ENCODE peak calls at places on chromosomes 12 and 14, in eight cellular contexts. Q is GM23248, J is PC-3, D is hepatocyte, Y is GM23338, K is neural progenitor cell, X is SK-N-SH, O is HCT116. P is an unnamed sample.

GRCh38 chr12:28652239-28652638 is 462.0 kb downstream of the CCDC91 start:
- DNase-seq in K (no peak), D (no peak), Q (no peak), O (no peak), Y (no peak), X (no peak), J (peak), P (no peak)

GRCh38 chr12:105706321-105706972 is 376.0 kb downstream of the C12orf75 start:
- DNase-seq in K (peak), X (no peak), Q (peak), Y (peak), D (no peak), J (peak), O (no peak), P (no peak)

GRCh38 chr12:89838846-89839245 is 130.2 kb upstream of the ATP2B1 start:
- DNase-seq in O (no peak), Q (no peak), K (no peak), X (no peak), D (no peak), J (no peak), Y (no peak), P (peak)

GRCh38 chr14:100399052-100399849 is 76.1 kb downstream of the SLC25A47 start:
- DNase-seq in O (no peak), X (peak), Q (no peak), K (peak), J (no peak), D (no peak), Y (peak), P (no peak)

GRCh38 chr14:20857630-20858261 is 33.4 kb upstream of the RNASE3 start:
- DNase-seq in Q (peak), O (peak), J (peak), X (peak), D (peak), K (peak), Y (peak), P (peak)

GRCh38 chr12:116759783-116760581 is 21.9 kb downstream of the RNFT2 start:
- DNase-seq in X (no peak), Y (peak), J (no peak), K (no peak), D (no peak), O (peak), Q (no peak), P (no peak)

GRCh38 chr12:118714051-118714460 is 267.3 kb upstream of the SRRM4 start:
- DNase-seq in X (peak), D (peak), O (peak), Y (peak), K (peak), Q (peak), J (peak), P (peak)

GRCh38 chr12:65948320-65949008 is 124.2 kb downstream of the HMGA2 start:
- DNase-seq in Q (peak), K (peak), D (peak), J (peak), Y (no peak), X (no peak), O (peak), P (no peak)

GRCh38 chr14:62662811-62663477 is 382.3 kb downstream of the KCNH5 start:
- DNase-seq in J (no peak), D (peak), O (no peak), X (no peak), Q (no peak), K (peak), Y (peak), P (no peak)

GRCh38 chr12:95545731-95546490 is 5.4 kb downstream of the USP44 start:
- DNase-seq in Q (no peak), O (no peak), K (peak), X (peak), J (no peak), Y (peak), D (no peak), P (no peak)

GRCh38 chr14:64137657-64138290 is 156.4 kb downstream of the ESR2 start:
- DNase-seq in Y (peak), J (peak), K (peak), O (no peak), Q (peak), X (no peak), D (peak), P (peak)

GRCh38 chr14:65080954-65081747 is 21.2 kb downstream of the MAX start:
- DNase-seq in Y (no peak), J (no peak), D (peak), K (no peak), X (no peak), O (no peak), Q (no peak), P (no peak)

GRCh38 chr14:99252940-99253868 is 18.8 kb downstream of the BCL11B start:
- DNase-seq in J (no peak), O (no peak), Y (no peak), X (no peak), Q (no peak), K (no peak), D (no peak), P (no peak)

GRCh38 chr12:22755629-22756028 is 130.7 kb downstream of the ETNK1 start:
- DNase-seq in D (no peak), Y (no peak), O (no peak), X (no peak), J (no peak), Q (no peak), K (no peak), P (no peak)

GRCh38 chr14:80606347-80606772 is 335.2 kb downstream of the CEP128 start:
- DNase-seq in J (no peak), D (no peak), K (no peak), O (no peak), Q (no peak), X (peak), Y (no peak), P (no peak)

GRCh38 chr14:56059054-56059453 is 59.2 kb upstream of the PELI2 start:
- DNase-seq in D (peak), K (no peak), Y (no peak), X (no peak), O (no peak), J (no peak), Q (no peak), P (no peak)

GRCh38 chr12:93812616-93813015 is 135.4 kb downstream of the CRADD start:
- DNase-seq in D (no peak), K (no peak), Q (peak), Y (no peak), X (no peak), J (no peak), O (no peak), P (no peak)

GRCh38 chr14:72745991-72746980 is 147.6 kb downstream of the DPF3 start:
- DNase-seq in D (no peak), X (no peak), K (no peak), Y (no peak), J (peak), O (no peak), Q (peak), P (no peak)

GRCh38 chr12:113757223-113758002 is 208.7 kb downstream of the RBM19 start:
- DNase-seq in Y (peak), X (no peak), Q (no peak), D (no peak), O (peak), K (peak), J (peak), P (no peak)

GRCh38 chr12:49451468-49452259 is 84.4 kb downstream of the SPATS2 start:
- DNase-seq in O (no peak), J (no peak), D (no peak), Y (no peak), Q (no peak), X (no peak), K (no peak), P (no peak)

GRCh38 chr12:5434647-5434968 is 2.7 kb downstream of the NTF3 start:
- DNase-seq in Y (no peak), K (no peak), D (no peak), X (no peak), Q (no peak), J (no peak), O (no peak), P (no peak)

GRCh38 chr12:5433081-5433839 is 1.4 kb downstream of the NTF3 start:
- DNase-seq in X (no peak), O (no peak), J (no peak), Q (peak), D (peak), K (peak), Y (peak), P (no peak)

GRCh38 chr12:5435161-5435560 is 3.3 kb downstream of the NTF3 start:
- DNase-seq in X (no peak), D (no peak), K (no peak), Y (no peak), Q (no peak), J (no peak), O (no peak), P (no peak)

GRCh38 chr12:5432011-5432400 is at the start of gene NTF3:
- DNase-seq in D (peak), X (peak), J (no peak), Y (peak), Q (peak), K (peak), O (no peak), P (peak)

DNA sequence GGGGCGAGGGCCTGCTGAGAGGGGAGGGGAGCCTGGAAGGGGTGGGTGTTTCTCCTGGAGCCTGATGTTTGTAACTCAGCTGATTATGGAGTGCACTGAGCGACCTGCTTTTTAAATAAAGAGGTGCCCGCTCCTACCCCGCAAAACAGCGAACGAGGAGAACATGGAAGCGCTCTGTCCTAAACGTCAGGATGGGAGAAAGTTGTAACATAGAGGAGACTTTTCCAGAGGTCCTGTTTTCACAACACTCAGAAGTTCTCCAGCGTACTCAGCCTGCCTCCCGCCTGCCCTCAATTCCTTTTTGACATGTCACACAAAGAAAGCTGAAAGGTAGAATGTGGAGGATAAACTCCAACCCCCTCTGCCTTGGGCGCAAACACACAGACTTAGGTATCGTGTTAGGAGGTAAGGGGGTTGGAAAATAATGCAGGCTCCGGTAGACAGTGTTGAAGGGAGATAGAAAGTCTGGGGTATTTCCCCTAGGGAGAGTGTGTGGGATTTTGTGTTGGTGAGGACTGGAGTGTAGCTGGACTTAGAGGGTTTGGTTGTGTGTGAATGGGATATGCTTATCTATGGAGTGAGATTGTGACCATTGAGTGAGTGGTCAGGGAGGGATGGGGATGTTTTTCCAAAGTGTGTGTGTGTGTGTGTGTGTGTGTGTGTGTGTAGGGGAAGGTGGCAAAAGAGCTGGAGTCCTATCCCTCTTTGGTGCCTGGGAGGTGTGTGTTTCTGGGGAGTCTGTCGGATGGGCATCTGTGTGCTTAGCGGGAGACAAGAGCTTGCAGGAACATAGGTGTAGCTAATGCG is 2.1 kb downstream of the NTF3 start:
- DNase-seq in J (no peak), X (no peak), D (no peak), O (no peak), Q (no peak), Y (no peak), K (peak), P (no peak)
- H3K27ac ChIP-seq in J (no peak), X (no peak), D (no peak), O (no peak), Q (no peak), Y (no peak), K (no peak), P (no peak)

GRCh38 chr12:14396071-14396470 is 30.6 kb downstream of the ATF7IP start:
- DNase-seq in J (no peak), D (peak), X (no peak), K (no peak), Q (no peak), O (no peak), Y (no peak), P (peak)

GRCh38 chr12:14390885-14391530 is 25.5 kb downstream of the ATF7IP start:
- DNase-seq in K (no peak), O (no peak), J (no peak), X (no peak), Q (no peak), Y (no peak), D (no peak), P (no peak)

GRCh38 chr12:14395059-14395778 is 29.7 kb downstream of the ATF7IP start:
- DNase-seq in X (no peak), O (no peak), J (no peak), Y (no peak), K (no peak), Q (no peak), D (no peak), P (peak)

GRCh38 chr12:14394317-14395058 is 29.0 kb downstream of the ATF7IP start:
- DNase-seq in K (peak), Q (peak), Y (peak), D (peak), X (peak), O (peak), J (peak), P (peak)

DNA sequence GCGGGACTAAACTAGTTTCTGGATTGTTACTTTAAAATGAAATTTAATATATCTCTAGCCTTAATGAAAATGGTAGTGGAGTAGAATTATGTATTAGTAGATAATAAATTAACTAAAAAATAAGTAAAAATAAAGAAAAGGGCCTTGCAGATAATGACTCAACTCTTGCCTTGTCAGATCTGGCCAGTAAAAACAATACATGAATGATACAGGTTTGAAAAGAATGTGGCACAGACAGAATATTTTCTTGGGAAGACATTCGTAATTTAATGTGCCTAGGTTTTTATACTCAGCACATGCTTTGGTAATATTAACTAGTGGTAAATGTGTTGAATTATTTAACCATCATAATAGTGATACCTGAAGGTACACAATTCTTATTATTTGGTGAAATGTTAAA is 28.3 kb downstream of the ATF7IP start:
- DNase-seq in X (no peak), O (no peak), J (no peak), K (no peak), Y (no peak), Q (peak), D (no peak), P (no peak)
- TF ChIP-seq EZH2phosphoT487 in X (no peak), O (no peak), J (no peak), K (no peak), Y (no peak), Q (no peak), D (no peak), P (no peak)

DNA sequence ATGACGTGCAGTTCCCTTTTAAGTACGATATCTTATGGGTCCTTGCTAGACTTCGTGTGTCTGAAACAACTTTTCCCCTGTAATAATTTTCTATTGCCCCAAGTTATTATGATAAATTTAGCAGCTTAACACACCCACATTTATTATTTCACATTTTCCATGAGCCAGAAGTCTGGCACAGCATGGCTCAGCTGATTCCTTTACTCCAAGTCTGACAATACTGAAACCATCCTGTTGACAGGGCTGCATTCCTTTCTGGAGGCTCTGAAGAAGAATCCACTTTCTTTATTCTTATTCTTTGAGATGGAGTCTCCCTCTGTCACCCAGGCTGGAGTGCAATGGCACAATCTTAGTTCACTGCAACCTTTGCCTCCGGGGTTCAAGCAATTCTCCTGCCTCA is 80.9 kb downstream of the DENND5B start:
- DNase-seq in Y (no peak), O (no peak), K (no peak), D (no peak), X (no peak), Q (peak), J (no peak), P (no peak)
- H3K27ac ChIP-seq in Y (peak), O (no peak), K (no peak), D (no peak), X (no peak), Q (peak), J (no peak), P (no peak)

GRCh38 chr12:10189653-10190052 is 10.8 kb downstream of the TMEM52B start:
- DNase-seq in Y (no peak), J (peak), X (no peak), K (no peak), D (no peak), Q (peak), O (no peak), P (no peak)

GRCh38 chr12:10182662-10183061 is 3.8 kb downstream of the TMEM52B start:
- DNase-seq in J (peak), D (peak), K (no peak), O (no peak), Y (no peak), X (no peak), Q (peak), P (no peak)

GRCh38 chr12:10190558-10191388 is 11.9 kb downstream of the TMEM52B start:
- DNase-seq in K (peak), D (peak), Q (peak), O (peak), X (peak), Y (peak), J (peak), P (peak)

GRCh38 chr12:10184261-10184843 is 5.5 kb downstream of the TMEM52B start:
- DNase-seq in Q (peak), J (no peak), X (no peak), O (no peak), D (peak), Y (no peak), K (no peak), P (no peak)

DNA sequence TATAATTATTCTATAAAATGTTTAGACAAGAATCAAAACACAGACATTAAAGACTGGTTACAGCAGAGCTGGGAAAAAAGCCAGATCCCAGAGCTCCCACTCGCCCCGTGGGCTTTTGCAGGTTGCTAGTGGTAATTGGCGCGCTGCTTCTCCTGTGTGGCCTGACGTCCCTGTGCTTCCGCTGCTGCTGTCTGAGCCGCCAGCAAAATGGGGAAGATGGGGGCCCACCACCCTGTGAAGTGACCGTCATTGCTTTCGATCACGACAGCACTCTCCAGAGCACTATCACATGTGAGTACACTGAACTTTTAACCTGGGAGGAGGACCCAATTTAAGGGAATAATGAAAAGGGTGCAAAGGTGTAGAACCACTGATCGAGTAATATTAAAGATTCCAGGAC is 7.5 kb downstream of the TMEM52B start:
- DNase-seq in J (no peak), O (no peak), K (no peak), X (no peak), D (no peak), Y (no peak), Q (no peak), P (no peak)
- TF ChIP-seq EZH2phosphoT487 in J (no peak), O (no peak), K (no peak), X (no peak), D (no peak), Y (no peak), Q (no peak), P (no peak)

GRCh38 chr14:102377696-102378095 is 15.0 kb downstream of the TECPR2 start:
- DNase-seq in O (no peak), X (no peak), J (no peak), Q (no peak), D (no peak), K (no peak), Y (no peak), P (no peak)

GRCh38 chr14:102374264-102374663 is 11.5 kb downstream of the TECPR2 start:
- DNase-seq in Q (no peak), K (no peak), O (no peak), J (no peak), Y (no peak), X (no peak), D (no peak), P (no peak)

GRCh38 chr14:102373110-102373509 is 10.4 kb downstream of the TECPR2 start:
- DNase-seq in O (no peak), X (no peak), Y (no peak), K (no peak), J (no peak), Q (no peak), D (no peak), P (no peak)

GRCh38 chr14:102378830-102379229 is 16.1 kb downstream of the TECPR2 start:
- DNase-seq in J (no peak), X (no peak), O (no peak), K (no peak), D (no peak), Y (no peak), Q (no peak), P (no peak)

GRCh38 chr14:102375126-102375525 is 12.4 kb downstream of the TECPR2 start:
- DNase-seq in Q (no peak), X (no peak), J (no peak), Y (no peak), D (no peak), K (no peak), O (no peak), P (no peak)
- H3K27ac ChIP-seq in Q (no peak), X (no peak), J (no peak), Y (no peak), D (no peak), K (no peak), O (no peak), P (no peak)

P was measured in OCI-LY7.